ENCODE peak calls at places on chromosomes 1 and 21, in seven cellular contexts. One of them, this sample, is unnamed.

GRCh38 chr1:189696297-189696696 is 781.4 kb downstream of the BRINP3 start:
- DNase-seq in HCT116: no peak
- DNase-seq in K562: no peak
- DNase-seq in GM12878: no peak
- DNase-seq in H1: no peak
- DNase-seq in HepG2: no peak
- DNase-seq in SK-N-SH: no peak
- DNase-seq in this sample: no peak

GRCh38 chr1:182206628-182207239 is 145.2 kb upstream of the ZNF648 start:
- DNase-seq in HCT116: no peak
- DNase-seq in K562: peak
- DNase-seq in GM12878: no peak
- DNase-seq in H1: no peak
- DNase-seq in HepG2: no peak
- DNase-seq in SK-N-SH: no peak
- DNase-seq in this sample: no peak

GRCh38 chr1:28682840-28683239 is 14.3 kb downstream of the GMEB1 start:
- DNase-seq in HCT116: no peak
- DNase-seq in K562: peak
- DNase-seq in GM12878: no peak
- DNase-seq in H1: no peak
- DNase-seq in HepG2: no peak
- DNase-seq in SK-N-SH: no peak
- DNase-seq in this sample: no peak

GRCh38 chr1:201450721-201451291 is 18.2 kb downstream of the PHLDA3 start:
- DNase-seq in HCT116: no peak
- DNase-seq in K562: peak
- DNase-seq in GM12878: no peak
- DNase-seq in H1: no peak
- DNase-seq in HepG2: no peak
- DNase-seq in SK-N-SH: peak
- DNase-seq in this sample: no peak

GRCh38 chr21:45376459-45377324 is 28.3 kb upstream of the COL18A1 start:
- DNase-seq in HCT116: no peak
- DNase-seq in K562: no peak
- DNase-seq in GM12878: no peak
- DNase-seq in H1: no peak
- DNase-seq in HepG2: no peak
- DNase-seq in SK-N-SH: no peak
- DNase-seq in this sample: no peak

GRCh38 chr1:59846209-59846894 is 31.6 kb downstream of the HOOK1 start:
- DNase-seq in HCT116: no peak
- DNase-seq in K562: no peak
- DNase-seq in GM12878: no peak
- DNase-seq in H1: no peak
- DNase-seq in HepG2: no peak
- DNase-seq in SK-N-SH: no peak
- DNase-seq in this sample: no peak

GRCh38 chr1:40257313-40257687 is 736 bp upstream of the ZMPSTE24 start:
- DNase-seq in HCT116: peak
- DNase-seq in K562: no peak
- DNase-seq in GM12878: no peak
- DNase-seq in H1: no peak
- DNase-seq in HepG2: no peak
- DNase-seq in SK-N-SH: no peak
- DNase-seq in this sample: no peak

GRCh38 chr21:36487641-36488307 is 7.9 kb upstream of the CLDN14 start:
- DNase-seq in HCT116: no peak
- DNase-seq in K562: no peak
- DNase-seq in GM12878: no peak
- DNase-seq in H1: no peak
- DNase-seq in HepG2: no peak
- DNase-seq in SK-N-SH: no peak
- DNase-seq in this sample: no peak

GRCh38 chr1:155079487-155080249 is 1.0 kb downstream of the EFNA3 start:
- DNase-seq in HCT116: no peak
- DNase-seq in K562: peak
- DNase-seq in GM12878: no peak
- DNase-seq in H1: no peak
- DNase-seq in HepG2: no peak
- DNase-seq in SK-N-SH: peak
- DNase-seq in this sample: no peak

GRCh38 chr1:49435291-49435690 is 588.5 kb downstream of the AGBL4 start:
- DNase-seq in HCT116: no peak
- DNase-seq in K562: no peak
- DNase-seq in GM12878: no peak
- DNase-seq in H1: no peak
- DNase-seq in HepG2: no peak
- DNase-seq in SK-N-SH: no peak
- DNase-seq in this sample: no peak

GRCh38 chr1:162625624-162626023 is 6.6 kb upstream of the DDR2 start:
- DNase-seq in HCT116: no peak
- DNase-seq in K562: no peak
- DNase-seq in GM12878: no peak
- DNase-seq in H1: no peak
- DNase-seq in HepG2: no peak
- DNase-seq in SK-N-SH: no peak
- DNase-seq in this sample: no peak

DNA sequence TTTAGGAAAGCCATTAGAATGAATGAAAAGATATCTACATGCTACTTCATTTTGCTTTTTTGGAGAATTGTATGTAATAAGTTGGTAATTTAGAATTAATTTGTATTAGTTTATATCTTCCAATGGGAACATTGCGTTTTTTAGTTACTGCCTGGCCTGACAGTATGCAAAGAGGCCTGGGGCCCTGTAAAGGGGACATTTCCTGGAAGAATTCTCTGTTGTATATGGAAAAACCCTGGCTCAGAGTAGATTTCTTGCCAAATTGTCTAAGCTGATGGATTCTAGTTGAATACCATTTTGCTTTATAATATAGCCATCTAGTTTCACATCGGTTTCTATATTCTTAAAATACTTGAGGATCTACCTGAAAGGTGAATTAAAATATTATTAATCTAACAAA is 4.5 kb downstream of the AGO3 start:
- DNase-seq in HCT116: no peak
- DNase-seq in K562: peak
- DNase-seq in GM12878: no peak
- DNase-seq in H1: no peak
- DNase-seq in HepG2: peak
- DNase-seq in SK-N-SH: peak
- DNase-seq in this sample: no peak
- TF ChIP-seq SIN3A in HCT116: no peak
- TF ChIP-seq SIN3A in K562: no peak
- TF ChIP-seq SIN3A in GM12878: no peak
- TF ChIP-seq SIN3A in H1: no peak
- TF ChIP-seq SIN3A in HepG2: no peak
- TF ChIP-seq SIN3A in SK-N-SH: no peak
- TF ChIP-seq SIN3A in this sample: no peak

DNA sequence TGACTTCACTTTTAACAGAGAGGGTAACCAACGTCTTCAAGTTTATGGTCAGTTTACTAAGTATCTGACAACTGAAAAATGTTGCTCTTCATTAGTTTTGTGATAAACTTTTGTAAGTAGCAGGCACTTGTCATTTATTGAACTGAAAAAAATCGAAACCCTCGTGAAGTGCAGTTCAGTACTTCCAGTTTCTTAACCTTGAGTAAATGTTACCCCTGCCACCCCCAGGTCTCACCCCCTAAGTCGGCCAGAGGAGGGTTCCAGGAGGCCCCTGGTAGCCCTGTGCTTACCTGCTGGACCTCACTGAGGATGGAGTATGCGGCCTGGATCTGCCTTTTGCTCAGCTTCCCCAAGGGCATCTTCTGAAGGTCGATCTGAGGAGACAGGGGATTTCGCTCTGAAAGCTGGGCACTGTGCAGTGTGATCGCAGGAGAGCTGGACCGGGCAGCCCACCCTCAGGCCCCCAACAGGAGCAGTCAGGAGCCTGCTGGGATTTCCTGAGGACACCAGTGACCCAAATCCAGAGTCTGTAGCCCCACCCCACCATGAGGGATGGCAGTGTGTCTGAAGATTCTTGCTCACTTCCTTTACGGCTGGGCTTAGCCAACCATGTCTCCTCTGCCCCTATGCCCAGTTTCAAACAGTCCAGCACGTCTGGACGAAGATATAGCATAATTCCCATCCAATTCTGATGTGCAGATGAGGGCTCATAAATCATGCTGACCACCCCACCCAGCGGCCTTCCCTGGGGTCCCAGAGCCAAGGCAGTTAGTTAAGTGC is 37.6 kb downstream of the PARP1 start:
- DNase-seq in HCT116: no peak
- DNase-seq in K562: no peak
- DNase-seq in GM12878: no peak
- DNase-seq in H1: no peak
- DNase-seq in HepG2: no peak
- DNase-seq in SK-N-SH: no peak
- DNase-seq in this sample: no peak
- TF ChIP-seq SIN3A in HCT116: no peak
- TF ChIP-seq SIN3A in K562: no peak
- TF ChIP-seq SIN3A in GM12878: no peak
- TF ChIP-seq SIN3A in H1: no peak
- TF ChIP-seq SIN3A in HepG2: no peak
- TF ChIP-seq SIN3A in SK-N-SH: no peak
- TF ChIP-seq SIN3A in this sample: no peak

GRCh38 chr1:8671313-8671917 is 146.0 kb downstream of the RERE start:
- DNase-seq in HCT116: peak
- DNase-seq in K562: peak
- DNase-seq in GM12878: no peak
- DNase-seq in H1: no peak
- DNase-seq in HepG2: peak
- DNase-seq in SK-N-SH: peak
- DNase-seq in this sample: peak

GRCh38 chr1:8676072-8676471 is 141.4 kb downstream of the RERE start:
- DNase-seq in HCT116: no peak
- DNase-seq in K562: no peak
- DNase-seq in GM12878: no peak
- DNase-seq in H1: no peak
- DNase-seq in HepG2: no peak
- DNase-seq in SK-N-SH: no peak
- DNase-seq in this sample: no peak

GRCh38 chr1:8677782-8678181 is 139.7 kb downstream of the RERE start:
- DNase-seq in HCT116: no peak
- DNase-seq in K562: no peak
- DNase-seq in GM12878: no peak
- DNase-seq in H1: no peak
- DNase-seq in HepG2: no peak
- DNase-seq in SK-N-SH: no peak
- DNase-seq in this sample: no peak

GRCh38 chr1:8676813-8677212 is 140.6 kb downstream of the RERE start:
- DNase-seq in HCT116: no peak
- DNase-seq in K562: no peak
- DNase-seq in GM12878: no peak
- DNase-seq in H1: no peak
- DNase-seq in HepG2: no peak
- DNase-seq in SK-N-SH: no peak
- DNase-seq in this sample: no peak

GRCh38 chr1:8674912-8675311 is 142.5 kb downstream of the RERE start:
- DNase-seq in HCT116: no peak
- DNase-seq in K562: no peak
- DNase-seq in GM12878: no peak
- DNase-seq in H1: no peak
- DNase-seq in HepG2: no peak
- DNase-seq in SK-N-SH: peak
- DNase-seq in this sample: no peak
- TF ChIP-seq SIN3A in HCT116: no peak
- TF ChIP-seq SIN3A in K562: no peak
- TF ChIP-seq SIN3A in GM12878: no peak
- TF ChIP-seq SIN3A in H1: no peak
- TF ChIP-seq SIN3A in HepG2: no peak
- TF ChIP-seq SIN3A in SK-N-SH: no peak
- TF ChIP-seq SIN3A in this sample: no peak

GRCh38 chr1:43453442-43454269 is at the start of gene HYI:
- DNase-seq in HCT116: peak
- DNase-seq in K562: peak
- DNase-seq in GM12878: peak
- DNase-seq in H1: peak
- DNase-seq in HepG2: no peak
- DNase-seq in SK-N-SH: peak
- DNase-seq in this sample: peak
- TF ChIP-seq SIN3A in HCT116: peak
- TF ChIP-seq SIN3A in K562: no peak
- TF ChIP-seq SIN3A in GM12878: no peak
- TF ChIP-seq SIN3A in H1: peak
- TF ChIP-seq SIN3A in HepG2: no peak
- TF ChIP-seq SIN3A in SK-N-SH: no peak
- TF ChIP-seq SIN3A in this sample: no peak

GRCh38 chr1:185045793-185046441 is 559 bp downstream of the RNF2 start:
- DNase-seq in HCT116: no peak
- DNase-seq in K562: peak
- DNase-seq in GM12878: no peak
- DNase-seq in H1: no peak
- DNase-seq in HepG2: no peak
- DNase-seq in SK-N-SH: peak
- DNase-seq in this sample: no peak
- TF ChIP-seq SIN3A in HCT116: peak
- TF ChIP-seq SIN3A in K562: no peak
- TF ChIP-seq SIN3A in GM12878: peak
- TF ChIP-seq SIN3A in H1: no peak
- TF ChIP-seq SIN3A in HepG2: no peak
- TF ChIP-seq SIN3A in SK-N-SH: no peak
- TF ChIP-seq SIN3A in this sample: no peak

DNA sequence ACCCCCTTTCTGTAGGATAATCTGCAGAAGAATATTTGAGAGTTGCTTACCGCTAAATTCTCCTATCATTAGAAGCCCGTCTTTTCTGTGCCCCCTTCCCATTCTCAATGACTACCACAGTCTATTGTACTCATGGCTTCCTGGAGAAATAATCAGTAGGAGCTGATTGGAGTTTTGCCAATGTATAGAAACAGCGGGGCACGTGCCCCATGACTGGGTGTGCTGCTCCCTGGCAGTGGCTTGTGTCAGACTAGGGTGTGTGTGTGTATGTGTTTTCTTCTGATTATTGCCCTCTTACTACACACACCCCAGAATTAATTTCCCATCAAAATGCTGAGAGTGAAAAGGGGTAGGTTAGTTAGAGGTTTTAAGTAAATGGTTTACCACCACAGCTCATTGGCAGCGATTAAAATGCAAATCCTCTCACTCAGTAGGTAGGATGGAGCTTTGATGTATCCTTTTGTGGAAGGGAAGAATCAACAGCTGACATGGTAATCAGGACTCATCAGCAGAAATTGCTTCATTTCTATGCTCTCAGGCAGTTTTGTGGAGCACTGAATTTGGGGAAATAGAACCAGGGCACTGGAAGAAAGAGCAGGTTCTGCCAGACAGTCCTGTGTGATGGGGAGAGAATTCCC is 29.9 kb downstream of the HHAT start:
- DNase-seq in HCT116: no peak
- DNase-seq in K562: no peak
- DNase-seq in GM12878: no peak
- DNase-seq in H1: peak
- DNase-seq in HepG2: no peak
- DNase-seq in SK-N-SH: no peak
- DNase-seq in this sample: no peak
- TF ChIP-seq SIN3A in HCT116: no peak
- TF ChIP-seq SIN3A in K562: no peak
- TF ChIP-seq SIN3A in GM12878: no peak
- TF ChIP-seq SIN3A in H1: no peak
- TF ChIP-seq SIN3A in HepG2: no peak
- TF ChIP-seq SIN3A in SK-N-SH: no peak
- TF ChIP-seq SIN3A in this sample: no peak

GRCh38 chr21:35436899-35437298 is 387.8 kb upstream of the RUNX1 start:
- DNase-seq in HCT116: peak
- DNase-seq in K562: peak
- DNase-seq in GM12878: no peak
- DNase-seq in H1: no peak
- DNase-seq in HepG2: no peak
- DNase-seq in SK-N-SH: no peak
- DNase-seq in this sample: no peak
- TF ChIP-seq SIN3A in HCT116: no peak
- TF ChIP-seq SIN3A in K562: no peak
- TF ChIP-seq SIN3A in GM12878: no peak
- TF ChIP-seq SIN3A in H1: no peak
- TF ChIP-seq SIN3A in HepG2: no peak
- TF ChIP-seq SIN3A in SK-N-SH: no peak
- TF ChIP-seq SIN3A in this sample: no peak

This sample was measured in Panc1.